ENCODE peak calls at places on chromosome 20, in four cellular contexts. One of them, this sample, is unnamed.

GRCh38 chr20:54231006-54231405 is 23.1 kb downstream of the PFDN4 start:
- DNase-seq in NCI-H1105: no peak
- DNase-seq in ELR: no peak
- DNase-seq in EL: no peak
- DNase-seq in this sample: no peak

GRCh38 chr20:13338097-13338661 is 117.1 kb downstream of the ISM1 start:
- DNase-seq in NCI-H1105: no peak
- DNase-seq in ELR: no peak
- DNase-seq in EL: no peak
- DNase-seq in this sample: no peak

GRCh38 chr20:48862279-48862678 is 34.5 kb upstream of the PREX1 start:
- DNase-seq in NCI-H1105: no peak
- DNase-seq in ELR: no peak
- DNase-seq in EL: no peak
- DNase-seq in this sample: peak

GRCh38 chr20:10636326-10636818 is 37.4 kb downstream of the JAG1 start:
- DNase-seq in NCI-H1105: no peak
- DNase-seq in ELR: no peak
- DNase-seq in EL: peak
- DNase-seq in this sample: no peak

GRCh38 chr20:35523298-35523888 is 6.1 kb downstream of the C20orf173 start:
- DNase-seq in NCI-H1105: no peak
- DNase-seq in ELR: peak
- DNase-seq in EL: peak
- DNase-seq in this sample: no peak

GRCh38 chr20:14729390-14729789 is 392.0 kb upstream of the FLRT3 start:
- DNase-seq in NCI-H1105: no peak
- DNase-seq in ELR: no peak
- DNase-seq in EL: no peak
- DNase-seq in this sample: no peak

GRCh38 chr20:48404598-48404997 is 423.2 kb downstream of the PREX1 start:
- DNase-seq in NCI-H1105: no peak
- DNase-seq in ELR: peak
- DNase-seq in EL: no peak
- DNase-seq in this sample: no peak

GRCh38 chr20:49573900-49574416 is 6.0 kb upstream of the PTGIS start:
- DNase-seq in NCI-H1105: no peak
- DNase-seq in ELR: peak
- DNase-seq in EL: peak
- DNase-seq in this sample: no peak

GRCh38 chr20:44785768-44786167 is 24.6 kb downstream of the RIMS4 start:
- DNase-seq in NCI-H1105: no peak
- DNase-seq in ELR: peak
- DNase-seq in EL: peak
- DNase-seq in this sample: no peak

GRCh38 chr20:41140226-41141133 is 3.1 kb downstream of the PLCG1 start:
- DNase-seq in NCI-H1105: no peak
- DNase-seq in ELR: no peak
- DNase-seq in EL: no peak
- DNase-seq in this sample: no peak

GRCh38 chr20:43576108-43576507 is 14.6 kb upstream of the IFT52 start:
- DNase-seq in NCI-H1105: no peak
- DNase-seq in ELR: no peak
- DNase-seq in EL: no peak
- DNase-seq in this sample: no peak

GRCh38 chr20:37267684-37268313 is 6.2 kb upstream of the GHRH start:
- DNase-seq in NCI-H1105: no peak
- DNase-seq in ELR: no peak
- DNase-seq in EL: no peak
- DNase-seq in this sample: no peak

GRCh38 chr20:32477594-32478512 is 107.3 kb downstream of the NOL4L start:
- DNase-seq in NCI-H1105: no peak
- DNase-seq in ELR: no peak
- DNase-seq in EL: no peak
- DNase-seq in this sample: no peak

GRCh38 chr20:45359069-45359405 is 3.9 kb upstream of the SYS1 start:
- DNase-seq in NCI-H1105: no peak
- DNase-seq in ELR: peak
- DNase-seq in EL: peak
- DNase-seq in this sample: no peak

GRCh38 chr20:53020376-53020775 is 48.2 kb downstream of the TSHZ2 start:
- DNase-seq in NCI-H1105: no peak
- DNase-seq in ELR: no peak
- DNase-seq in EL: no peak
- DNase-seq in this sample: no peak

GRCh38 chr20:20712004-20712473 is 405 bp downstream of the RALGAPA2 start:
- DNase-seq in NCI-H1105: peak
- DNase-seq in ELR: peak
- DNase-seq in EL: peak
- DNase-seq in this sample: peak

GRCh38 chr20:58173930-58174707 is 54.3 kb downstream of the ANKRD60 start:
- DNase-seq in NCI-H1105: no peak
- DNase-seq in ELR: no peak
- DNase-seq in EL: no peak
- DNase-seq in this sample: no peak

GRCh38 chr20:16459019-16459700 is 114.1 kb downstream of the KIF16B start:
- DNase-seq in NCI-H1105: no peak
- DNase-seq in ELR: peak
- DNase-seq in EL: peak
- DNase-seq in this sample: no peak

GRCh38 chr20:44598413-44599290 is 16.3 kb downstream of the PKIG start:
- DNase-seq in NCI-H1105: no peak
- DNase-seq in ELR: peak
- DNase-seq in EL: peak
- DNase-seq in this sample: no peak

GRCh38 chr20:48008850-48009535 is 223.7 kb upstream of the SULF2 start:
- DNase-seq in NCI-H1105: no peak
- DNase-seq in ELR: no peak
- DNase-seq in EL: peak
- DNase-seq in this sample: no peak

GRCh38 chr20:36093025-36093803 is 61.3 kb upstream of the EPB41L1 start:
- DNase-seq in NCI-H1105: peak
- DNase-seq in ELR: peak
- DNase-seq in EL: peak
- DNase-seq in this sample: peak

GRCh38 chr20:38609828-38610227 is 8.2 kb downstream of the ARHGAP40 start:
- DNase-seq in NCI-H1105: no peak
- DNase-seq in ELR: peak
- DNase-seq in EL: no peak
- DNase-seq in this sample: no peak

GRCh38 chr20:707711-708110 is 32.1 kb upstream of the SCRT2 start:
- DNase-seq in NCI-H1105: no peak
- DNase-seq in ELR: no peak
- DNase-seq in EL: no peak
- DNase-seq in this sample: no peak

GRCh38 chr20:728022-728944 is 40.0 kb downstream of the SLC52A3 start:
- DNase-seq in NCI-H1105: peak
- DNase-seq in ELR: peak
- DNase-seq in EL: peak
- DNase-seq in this sample: peak

GRCh38 chr20:37282558-37282957 is 6.9 kb upstream of the MANBAL start:
- DNase-seq in NCI-H1105: no peak
- DNase-seq in ELR: peak
- DNase-seq in EL: peak
- DNase-seq in this sample: no peak

GRCh38 chr20:58094160-58094559 is 134.3 kb downstream of the ANKRD60 start:
- DNase-seq in NCI-H1105: no peak
- DNase-seq in ELR: no peak
- DNase-seq in EL: no peak
- DNase-seq in this sample: no peak

GRCh38 chr20:30168025-30168799 is 1089.3 kb upstream of the DEFB115 start:
- DNase-seq in NCI-H1105: no peak
- DNase-seq in ELR: no peak
- DNase-seq in EL: no peak
- DNase-seq in this sample: peak

GRCh38 chr20:38449046-38449445 is 13.9 kb upstream of the SNHG17 start:
- DNase-seq in NCI-H1105: no peak
- DNase-seq in ELR: no peak
- DNase-seq in EL: no peak
- DNase-seq in this sample: no peak

GRCh38 chr20:9015984-9016324 is 52.9 kb upstream of the PLCB4 start:
- DNase-seq in NCI-H1105: no peak
- DNase-seq in ELR: peak
- DNase-seq in EL: peak
- DNase-seq in this sample: no peak

GRCh38 chr20:50475879-50476292 is 34.3 kb upstream of the PTPN1 start:
- DNase-seq in NCI-H1105: no peak
- DNase-seq in ELR: peak
- DNase-seq in EL: peak
- DNase-seq in this sample: no peak

GRCh38 chr20:50578778-50579165 is 68.6 kb downstream of the PTPN1 start:
- DNase-seq in NCI-H1105: no peak
- DNase-seq in ELR: no peak
- DNase-seq in EL: no peak
- DNase-seq in this sample: no peak

GRCh38 chr20:37205130-37205529 is 25.8 kb upstream of the MROH8 start:
- DNase-seq in NCI-H1105: no peak
- DNase-seq in ELR: no peak
- DNase-seq in EL: no peak
- DNase-seq in this sample: no peak

GRCh38 chr20:17870063-17870740 is 98.4 kb downstream of the SNX5 start:
- DNase-seq in NCI-H1105: no peak
- DNase-seq in ELR: no peak
- DNase-seq in EL: no peak
- DNase-seq in this sample: no peak

GRCh38 chr20:43458422-43458924 is 777 bp downstream of the SRSF6 start:
- DNase-seq in NCI-H1105: no peak
- DNase-seq in ELR: peak
- DNase-seq in EL: no peak
- DNase-seq in this sample: no peak

This sample was measured in T-helper 2 cell.